ENCODE peak calls at places on chromosome 11, in nine cellular contexts. P is activated T-helper 9 cell treated with anti-CD3 and anti-CD28 coated beads, Interleukin-2, amount 50 U/mL, for 16 hours; O is NCI-H146; A is AG09309; N is progenitor cell of endocrine pancreas; Z is ELR; C is right lobe of liver; I is stimulated activated CD4-positive, alpha-beta T cell treated with anti-CD3 and anti-CD28 coated beads, Interleukin-1b, Interleukin-23, amount 100 ng/mL, for 24 hours; V is NCI-H510A. D is an unnamed sample.

GRCh38 chr11:2298795-2299747 is 2.6 kb downstream of the C11orf21 start:
- DNase-seq in V (no peak), C (peak; percentile 48), O (peak; percentile 67), A (no peak), I (no peak), P (no peak), N (no peak), Z (peak; percentile 36), D (no peak)

GRCh38 chr11:130403301-130403804 is 25.1 kb downstream of the ADAMTS8 start:
- DNase-seq in N (no peak), A (peak; percentile 69), P (no peak), I (no peak), O (no peak), C (no peak), V (no peak), Z (peak; percentile 85), D (peak; percentile 54)

GRCh38 chr11:88552377-88553029 is 215.0 kb upstream of the CTSC start:
- DNase-seq in A (no peak), P (peak; percentile 20), V (no peak), I (peak; percentile 28), N (peak; percentile 13), C (peak; percentile 56), O (peak; percentile 14), Z (peak; percentile 78), D (peak; percentile 42)

GRCh38 chr11:95443386-95443785 is 212.4 kb upstream of the SESN3 start:
- DNase-seq in A (no peak), P (no peak), N (no peak), I (no peak), V (no peak), O (no peak), C (no peak), Z (no peak), D (no peak)

GRCh38 chr11:106152013-106152412 is 74.6 kb downstream of the AASDHPPT start:
- DNase-seq in I (no peak), O (no peak), A (no peak), V (no peak), Z (peak; percentile 50), P (no peak), N (no peak), C (no peak), D (peak; percentile 36)

GRCh38 chr11:64472593-64473455 is 113.9 kb downstream of the RPS6KA4 start:
- DNase-seq in I (no peak), P (no peak), A (no peak), C (peak; percentile 51), N (no peak), O (no peak), Z (no peak), V (no peak), D (peak; percentile 55)

GRCh38 chr11:1844221-1845094 is 5.7 kb downstream of the TNNI2 start:
- DNase-seq in O (no peak), I (no peak), P (no peak), V (no peak), C (no peak), A (no peak), Z (no peak), N (no peak), D (peak; percentile 53)

GRCh38 chr11:78504708-78505107 is 70.0 kb downstream of the NARS2 start:
- DNase-seq in O (no peak), P (no peak), V (no peak), Z (no peak), A (no peak), I (no peak), C (no peak), N (no peak), D (no peak)

GRCh38 chr11:69161117-69161407 is 5.3 kb downstream of the SMIM38 start:
- DNase-seq in C (no peak), A (no peak), P (no peak), Z (no peak), O (no peak), I (no peak), N (no peak), V (no peak), D (no peak)

GRCh38 chr11:127890026-127890611 is 697.2 kb downstream of the ETS1 start:
- DNase-seq in A (no peak), V (no peak), C (no peak), O (no peak), I (no peak), Z (peak; percentile 70), P (no peak), N (no peak), D (peak; percentile 75)

D was measured in RPMI7951.